ENCODE peak calls at places on chromosome 10, in nine cellular contexts. C, J, M, I, Y, F, G, Q and E are unnamed samples.

GRCh38 chr10:111612273-111612672 is 535.4 kb downstream of the ADRA2A start:
- DNase-seq in J (no peak), M (no peak), G (no peak), C (no peak), Q (no peak), F (no peak), Y (no peak), I (no peak), E (no peak)

GRCh38 chr10:100740476-100741341 is 4.7 kb upstream of the PAX2 start:
- DNase-seq in M (no peak), Q (no peak), C (no peak), F (no peak), I (no peak), J (no peak), Y (peak; percentile 79), G (no peak), E (no peak)

GRCh38 chr10:29948971-29949370 is 110.4 kb downstream of the JCAD start:
- DNase-seq in Y (no peak), C (no peak), G (no peak), M (no peak), I (peak; percentile 49), F (no peak), J (peak; percentile 56), Q (peak; percentile 63), E (peak; percentile 42)

GRCh38 chr10:78572565-78572964 is 496.2 kb upstream of the ZMIZ1 start:
- DNase-seq in J (peak; percentile 63), Y (no peak), C (no peak), M (peak; percentile 52), F (no peak), G (no peak), Q (no peak), I (peak; percentile 23), E (no peak)

GRCh38 chr10:20903635-20904390 is 6.7 kb upstream of the NEBL start:
- DNase-seq in I (no peak), M (no peak), G (no peak), Y (no peak), J (no peak), F (no peak), Q (no peak), C (no peak), E (no peak)

GRCh38 chr10:100998991-100999741 is 442 bp upstream of the LZTS2 start:
- DNase-seq in F (peak; percentile 90), Q (peak; percentile 72), G (peak; percentile 88), M (peak; percentile 77), J (peak; percentile 78), I (peak; percentile 76), C (peak; percentile 80), Y (peak; percentile 92), E (peak; percentile 84)

GRCh38 chr10:118835682-118836326 is 81.0 kb upstream of the CACUL1 start:
- DNase-seq in C (no peak), Y (peak; percentile 42), F (no peak), J (no peak), G (peak; percentile 62), M (peak; percentile 62), Q (peak; percentile 63), I (peak; percentile 83), E (no peak)

GRCh38 chr10:121025731-121026130 is 174.6 kb downstream of the WDR11 start:
- DNase-seq in G (no peak), F (no peak), J (no peak), Q (no peak), C (no peak), M (no peak), Y (no peak), I (no peak), E (no peak)

GRCh38 chr10:132611026-132611910 is 73.7 kb downstream of the INPP5A start:
- DNase-seq in Q (no peak), M (no peak), G (peak; percentile 42), F (no peak), I (no peak), C (no peak), Y (no peak), J (no peak), E (no peak)

GRCh38 chr10:14010827-14011574 is 319.7 kb downstream of the FRMD4A start:
- DNase-seq in Y (no peak), C (no peak), Q (no peak), I (no peak), M (no peak), J (no peak), F (no peak), G (no peak), E (no peak)

GRCh38 chr10:124534231-124534798 is 72.7 kb downstream of the LHPP start:
- DNase-seq in J (peak; percentile 63), Y (peak; percentile 82), C (no peak), M (peak; percentile 55), G (no peak), F (peak; percentile 62), I (peak; percentile 37), Q (no peak), E (peak; percentile 32)

GRCh38 chr10:29611796-29612381 is 22.9 kb downstream of the SVIL start:
- DNase-seq in Y (peak; percentile 46), J (no peak), F (no peak), M (no peak), I (no peak), Q (no peak), G (no peak), C (no peak), E (no peak)

GRCh38 chr10:14487511-14487909 is 156.8 kb upstream of the FRMD4A start:
- DNase-seq in M (no peak), Q (no peak), G (no peak), I (no peak), F (no peak), J (no peak), Y (no peak), C (no peak), E (no peak)

GRCh38 chr10:373516-374309 is 238.5 kb downstream of the ZMYND11 start:
- DNase-seq in Q (peak; percentile 33), C (no peak), I (no peak), F (no peak), Y (no peak), M (peak; percentile 36), G (peak; percentile 5), J (no peak), E (peak; percentile 68)

GRCh38 chr10:133165556-133166503 is 5.8 kb downstream of the KNDC1 start:
- DNase-seq in Y (no peak), M (no peak), I (no peak), Q (no peak), C (no peak), J (no peak), G (peak; percentile 23), F (peak; percentile 37), E (no peak)

GRCh38 chr10:102676916-102677315 is 32.6 kb downstream of the TRIM8 start:
- DNase-seq in G (no peak), J (no peak), F (no peak), M (no peak), I (no peak), Q (no peak), Y (no peak), C (no peak), E (no peak)

GRCh38 chr10:102675887-102676616 is 31.8 kb downstream of the TRIM8 start:
- DNase-seq in G (no peak), Y (no peak), Q (no peak), C (no peak), F (no peak), J (no peak), I (peak; percentile 68), M (peak; percentile 34), E (no peak)

GRCh38 chr10:102673961-102674511 is 29.8 kb downstream of the TRIM8 start:
- DNase-seq in M (peak; percentile 55), G (no peak), F (peak; percentile 73), I (peak; percentile 70), Q (no peak), J (peak; percentile 49), Y (peak; percentile 63), C (peak; percentile 90), E (peak; percentile 92)

GRCh38 chr10:102674566-102674965 is 30.3 kb downstream of the TRIM8 start:
- DNase-seq in I (no peak), J (no peak), Q (no peak), G (no peak), Y (no peak), C (peak; percentile 63), M (no peak), F (no peak), E (no peak)

GRCh38 chr10:102675151-102675886 is 31.0 kb downstream of the TRIM8 start:
- DNase-seq in Y (no peak), J (no peak), I (no peak), G (no peak), F (no peak), C (no peak), M (no peak), Q (no peak), E (peak; percentile 55)
- H3K9me3 ChIP-seq in Y (no peaks in the 10 kb centered on the region), J (no peaks in the 10 kb centered on the region), I (no peaks in the 10 kb centered on the region), G (no peaks in the 10 kb centered on the region), F (no peaks in the 10 kb centered on the region), C (no peaks in the 10 kb centered on the region), M (no peaks in the 10 kb centered on the region), Q (no peaks in the 10 kb centered on the region), E (no peaks in the 10 kb centered on the region)

GRCh38 chr10:15863323-15863722 is 3.0 kb upstream of the MINDY3 start:
- DNase-seq in Y (no peak), M (no peak), G (no peak), C (no peak), F (no peak), Q (no peak), J (no peak), I (no peak), E (no peak)
- H3K27me3 ChIP-seq in Y (peaks cover 57% of the 10 kb centered on the region), M (no peaks in the 10 kb centered on the region), G (no peaks in the 10 kb centered on the region), C (no peaks in the 10 kb centered on the region), F (peaks cover 13% of the 10 kb centered on the region), Q (no peaks in the 10 kb centered on the region), J (peaks cover 22% of the 10 kb centered on the region), I (no peaks in the 10 kb centered on the region), E (peaks cover 67% of the 10 kb centered on the region)

DNA sequence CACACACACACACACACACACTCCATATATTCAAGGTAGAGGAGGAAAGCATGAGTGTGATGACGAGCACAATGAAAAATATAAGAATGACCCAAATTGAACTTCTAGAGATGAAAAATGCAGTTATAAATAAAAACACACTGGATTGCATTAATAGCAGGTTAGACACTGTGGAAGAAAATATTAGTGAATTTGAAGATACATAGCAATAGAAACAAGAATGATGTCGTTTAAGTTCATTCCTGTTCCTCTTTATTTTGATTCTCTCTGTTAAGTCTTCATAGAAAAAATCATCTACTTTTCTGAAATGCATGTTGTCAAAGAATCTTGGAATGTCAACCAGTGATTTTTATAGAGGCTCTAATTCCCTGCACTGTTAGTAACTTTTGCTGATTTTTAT is 78.4 kb downstream of the BTAF1 start:
- DNase-seq in J (no peak), Y (no peak), I (no peak), M (no peak), C (no peak), G (no peak), F (no peak), Q (no peak), E (no peak)
- H3K36me3 ChIP-seq in J (no peaks in the 10 kb centered on the region), Y (peaks cover 80% of the 10 kb centered on the region), I (peaks cover 13% of the 10 kb centered on the region), M (no peaks in the 10 kb centered on the region), C (no peaks in the 10 kb centered on the region), G (no peaks in the 10 kb centered on the region), F (peaks cover 32% of the 10 kb centered on the region), Q (no peaks in the 10 kb centered on the region), E (peaks cover 44% of the 10 kb centered on the region)

GRCh38 chr10:45520476-45520875 is 146.5 kb downstream of the ALOX5 start:
- DNase-seq in M (no peak), Y (no peak), Q (no peak), I (no peak), C (no peak), F (no peak), G (no peak), J (no peak), E (no peak)

DNA sequence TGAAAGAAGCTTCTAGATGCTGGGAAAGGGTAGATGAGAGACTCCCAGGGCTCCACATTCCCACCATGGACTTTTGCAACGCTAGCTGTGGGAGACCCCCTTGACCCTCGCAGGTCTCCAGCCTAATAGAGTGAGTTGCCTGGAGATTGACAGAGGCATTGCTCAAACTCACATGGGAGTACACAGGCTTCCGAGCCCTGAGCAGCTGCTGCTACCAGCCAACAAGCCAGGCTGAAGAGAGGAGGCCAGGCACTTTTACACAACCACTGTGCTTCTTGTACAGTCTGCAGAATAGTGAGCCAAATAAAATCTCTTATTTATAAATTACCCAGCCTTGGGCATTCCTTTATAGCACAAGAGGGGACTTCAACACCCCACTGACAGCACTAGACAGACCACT is 146.3 kb downstream of the ZFAND4 start:
- DNase-seq in I (peak; percentile 11), F (no peak), M (no peak), C (no peak), Y (no peak), J (peak; percentile 17), Q (no peak), G (no peak), E (no peak)
- H3K9me3 ChIP-seq in I (no peaks in the 10 kb centered on the region), F (no peaks in the 10 kb centered on the region), M (no peaks in the 10 kb centered on the region), C (no peaks in the 10 kb centered on the region), Y (no peaks in the 10 kb centered on the region), J (no peaks in the 10 kb centered on the region), Q (no peaks in the 10 kb centered on the region), G (no peaks in the 10 kb centered on the region), E (no peaks in the 10 kb centered on the region)